ENCODE peak calls at places on chromosomes 2 and 18, in seven cellular contexts. R is sigmoid colon, C is right lobe of liver, E is Peyer's patch, J is stomach, U is HepG2, O is ovary. T is an unnamed sample. For H3K4me1, the result is how much of the 10 kb centered on the place peaks cover.

GRCh38 chr2:178397002-178397605 is 53.9 kb downstream of the PRKRA start:
- DNase-seq in R (no peak), C (no peak), E (no peak), J (no peak), U (peak), O (no peak), T (no peak)

GRCh38 chr2:3108710-3109702 is 268.6 kb downstream of the EIPR1 start:
- DNase-seq in R (peak), C (no peak), E (no peak), J (no peak), U (no peak), O (no peak), T (no peak)

GRCh38 chr2:117945296-117945695 is 68.6 kb downstream of the CCDC93 start:
- DNase-seq in R (no peak), C (no peak), E (no peak), J (no peak), U (no peak), O (no peak), T (no peak)

GRCh38 chr2:44956841-44957240 is 15.3 kb downstream of the SIX3 start:
- DNase-seq in R (no peak), C (no peak), E (no peak), J (no peak), U (no peak), O (no peak), T (no peak)

GRCh38 chr2:218622606-218623238 is 15.0 kb downstream of the PLCD4 start:
- DNase-seq in R (no peak), C (no peak), E (no peak), J (no peak), U (no peak), O (no peak), T (no peak)

GRCh38 chr2:69026638-69027037 is 13.7 kb downstream of the ANTXR1 start:
- DNase-seq in R (no peak), C (no peak), E (no peak), J (no peak), U (no peak), O (no peak), T (no peak)

GRCh38 chr18:2654105-2654827 is 1.3 kb upstream of the SMCHD1 start:
- DNase-seq in R (no peak), C (no peak), E (no peak), J (no peak), U (no peak), O (no peak), T (no peak)

GRCh38 chr18:9779630-9780029 is 71.5 kb downstream of the RAB31 start:
- DNase-seq in R (no peak), C (peak), E (no peak), J (peak), U (peak), O (no peak), T (no peak)

GRCh38 chr2:161876416-161876815 is 197.6 kb downstream of the DPP4 start:
- DNase-seq in R (no peak), C (no peak), E (no peak), J (no peak), U (no peak), O (no peak), T (no peak)

GRCh38 chr18:4106407-4107033 is 348.6 kb downstream of the DLGAP1 start:
- DNase-seq in R (peak), C (peak), E (peak), J (peak), U (peak), O (peak), T (peak)

GRCh38 chr18:35143615-35144596 is 96.9 kb upstream of the ZNF397 start:
- DNase-seq in R (peak), C (no peak), E (no peak), J (peak), U (peak), O (peak), T (peak)

GRCh38 chr2:230219419-230220331 is at the start of gene SP110:
- DNase-seq in R (peak), C (peak), E (peak), J (peak), U (peak), O (peak), T (peak)

GRCh38 chr2:207239222-207239674 is 73.5 kb upstream of the KLF7 start:
- DNase-seq in R (peak), C (no peak), E (no peak), J (peak), U (no peak), O (peak), T (no peak)

GRCh38 chr2:128421861-128422311 is 103.2 kb upstream of the HS6ST1 start:
- DNase-seq in R (no peak), C (no peak), E (no peak), J (peak), U (no peak), O (peak), T (peak)

GRCh38 chr2:194166818-194167217 is 1490.2 kb upstream of the SLC39A10 start:
- DNase-seq in R (no peak), C (no peak), E (no peak), J (no peak), U (peak), O (no peak), T (peak)

GRCh38 chr18:55229682-55230081 is 270.4 kb upstream of the CCDC68 start:
- DNase-seq in R (no peak), C (no peak), E (no peak), J (no peak), U (no peak), O (no peak), T (no peak)

GRCh38 chr18:9823805-9824473 is 61.8 kb upstream of the TXNDC2 start:
- DNase-seq in R (peak), C (no peak), E (no peak), J (no peak), U (no peak), O (no peak), T (no peak)

DNA sequence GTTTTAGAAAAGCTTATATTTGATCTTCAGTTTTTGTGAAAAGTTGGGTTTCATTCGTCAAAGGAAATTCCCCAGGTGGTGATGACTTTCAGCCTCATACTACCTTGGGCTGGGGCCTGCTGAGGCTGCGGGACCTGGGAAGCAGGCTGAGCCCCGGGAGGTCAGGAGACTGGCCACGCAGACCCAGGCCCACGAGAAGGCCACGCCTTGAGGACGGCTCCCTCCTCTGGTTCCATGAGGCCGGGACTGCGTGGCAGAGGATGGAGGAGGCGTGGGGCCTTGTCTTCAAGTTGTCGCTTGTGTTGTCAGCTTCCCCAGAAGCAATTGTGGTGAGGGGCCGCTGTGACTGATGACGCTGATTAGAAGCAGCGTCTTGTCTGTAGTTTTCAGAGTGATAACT is 11.8 kb downstream of the CNDP2 start:
- DNase-seq in R (peak), C (no peak), E (no peak), J (no peak), U (no peak), O (no peak), T (no peak)
- TF ChIP-seq POLR2A in R (no peak), C (no peak), E (no peak), J (no peak), U (no peak), O (no peak), T (no peak)

GRCh38 chr2:181312515-181312927 is 144.7 kb upstream of the ITGA4 start:
- DNase-seq in R (no peak), C (no peak), E (peak), J (no peak), U (no peak), O (no peak), T (no peak)
- H3K4me1 ChIP-seq in R (under half), C (under half), E (under half), J (under half), U (under half), O (under half), T (under half)

DNA sequence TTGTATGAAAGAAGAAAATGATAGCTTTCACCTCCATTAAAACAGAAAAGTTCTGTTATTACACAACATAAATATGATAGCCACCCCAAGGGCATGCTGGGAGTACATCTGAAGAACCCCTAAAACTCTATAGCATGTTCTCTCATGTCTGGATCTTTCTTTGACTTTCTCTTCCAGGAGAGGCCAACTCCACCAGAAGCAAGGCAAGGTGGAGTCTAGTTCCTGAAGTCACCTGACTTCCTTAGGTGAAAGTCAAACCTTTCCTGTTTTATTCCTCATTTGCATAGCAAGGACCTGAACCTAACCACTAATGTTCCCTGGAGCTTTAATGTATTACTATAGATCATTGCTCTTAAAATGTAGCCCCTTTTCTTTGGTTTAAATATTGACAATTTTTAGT is 5.7 kb downstream of the STAT1 start:
- DNase-seq in R (no peak), C (no peak), E (no peak), J (no peak), U (no peak), O (no peak), T (no peak)
- TF ChIP-seq POLR2A in R (no peak), C (no peak), E (no peak), J (no peak), U (no peak), O (no peak), T (no peak)

GRCh38 chr18:31680836-31681568 is 3.4 kb downstream of the B4GALT6 start:
- DNase-seq in R (no peak), C (no peak), E (no peak), J (no peak), U (no peak), O (no peak), T (no peak)

GRCh38 chr18:31679806-31680793 is 4.3 kb downstream of the B4GALT6 start:
- DNase-seq in R (no peak), C (no peak), E (no peak), J (no peak), U (no peak), O (no peak), T (no peak)

GRCh38 chr18:31677592-31677991 is 6.8 kb downstream of the B4GALT6 start:
- DNase-seq in R (no peak), C (no peak), E (no peak), J (no peak), U (no peak), O (no peak), T (no peak)

GRCh38 chr18:31679133-31679731 is 5.1 kb downstream of the B4GALT6 start:
- DNase-seq in R (no peak), C (no peak), E (no peak), J (no peak), U (no peak), O (no peak), T (no peak)

GRCh38 chr18:31678425-31678824 is 6.0 kb downstream of the B4GALT6 start:
- DNase-seq in R (no peak), C (no peak), E (no peak), J (no peak), U (no peak), O (no peak), T (no peak)
- H3K4me1 ChIP-seq in R (under half), C (under half), E (under half), J (under half), U (under half), O (under half), T (under half)

DNA sequence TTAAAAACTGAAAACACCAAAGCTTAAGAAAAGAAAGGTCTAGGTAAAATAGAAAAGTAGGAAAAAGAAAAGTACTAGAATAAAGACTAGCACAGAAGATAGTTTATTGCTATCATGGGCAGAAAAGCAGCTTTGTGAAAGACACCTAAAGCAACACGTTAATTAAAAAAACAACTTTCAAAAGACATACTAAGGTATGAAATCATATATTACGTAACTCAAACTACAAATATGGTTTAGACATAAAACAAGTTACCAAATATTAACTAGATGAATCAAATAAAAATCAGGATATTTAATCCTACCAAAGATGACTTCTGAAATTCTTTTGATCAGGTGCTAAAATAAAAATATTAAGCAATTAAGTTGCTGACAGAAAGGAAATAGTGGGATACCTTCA is 30.3 kb downstream of the RTTN start:
- DNase-seq in R (no peak), C (no peak), E (no peak), J (no peak), U (no peak), O (no peak), T (no peak)
- TF ChIP-seq POLR2A in R (no peak), C (no peak), E (no peak), J (no peak), U (no peak), O (no peak), T (no peak)

GRCh38 chr2:8550932-8551621 is 130.8 kb upstream of the ID2 start:
- DNase-seq in R (peak), C (no peak), E (no peak), J (no peak), U (no peak), O (no peak), T (no peak)

GRCh38 chr2:8552264-8552913 is 129.5 kb upstream of the ID2 start:
- DNase-seq in R (peak), C (no peak), E (peak), J (peak), U (no peak), O (no peak), T (no peak)

GRCh38 chr2:8549942-8550341 is 131.9 kb upstream of the ID2 start:
- DNase-seq in R (no peak), C (no peak), E (no peak), J (no peak), U (no peak), O (no peak), T (no peak)

GRCh38 chr2:8550481-8550880 is 131.4 kb upstream of the ID2 start:
- DNase-seq in R (peak), C (no peak), E (no peak), J (peak), U (no peak), O (peak), T (no peak)

DNA sequence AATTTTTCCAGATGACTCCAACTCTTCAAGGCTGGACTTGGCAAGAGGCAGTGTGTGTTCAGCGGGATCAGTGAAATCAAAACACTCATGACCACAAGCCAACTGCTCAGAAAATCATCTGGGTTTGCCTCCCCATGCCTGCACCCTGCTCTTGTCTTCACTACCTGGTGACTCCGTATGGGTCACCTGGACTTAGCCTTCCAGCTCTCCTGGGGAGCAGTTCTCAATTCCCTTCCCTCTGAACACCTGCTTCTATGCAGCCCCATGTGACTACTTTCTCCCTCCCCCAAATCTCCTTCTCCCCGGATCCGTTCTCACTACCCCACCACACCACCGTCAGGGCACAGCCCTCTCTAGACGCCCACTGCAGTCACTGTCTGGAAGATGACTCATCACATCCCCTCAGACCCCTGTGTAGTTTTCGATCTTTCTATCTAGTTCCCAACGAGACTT is 130.2 kb upstream of the ID2 start:
- DNase-seq in R (peak), C (no peak), E (no peak), J (peak), U (no peak), O (peak), T (no peak)
- H3K4me1 ChIP-seq in R (under half), C (under half), E (under half), J (under half), U (under half), O (under half), T (under half)

DNA sequence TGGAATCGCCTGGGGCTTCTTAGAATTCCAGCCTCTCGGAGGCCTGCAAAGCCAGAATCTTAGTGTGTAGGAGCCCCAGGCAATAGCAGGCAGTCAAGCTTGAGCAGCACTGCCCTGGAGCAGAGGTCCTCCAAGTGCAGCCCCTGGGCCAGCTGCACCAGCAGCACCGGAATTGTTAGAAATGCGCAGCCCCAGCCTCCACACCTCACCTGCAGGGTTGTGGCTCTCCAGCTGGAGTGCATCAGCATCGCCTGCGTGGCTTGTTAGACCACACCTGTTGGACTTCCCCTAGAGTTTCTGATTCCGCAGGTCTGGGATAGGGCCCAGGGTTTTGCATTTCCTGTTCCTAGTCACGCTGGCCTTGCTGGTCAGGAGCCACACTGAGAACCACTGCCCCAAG is 100.3 kb downstream of the ASAP2 start:
- DNase-seq in R (no peak), C (no peak), E (no peak), J (peak), U (no peak), O (no peak), T (peak)
- TF ChIP-seq POLR2A in R (no peak), C (no peak), E (no peak), J (no peak), U (no peak), O (no peak), T (peak)

GRCh38 chr2:152336103-152336853 is 1.3 kb downstream of the FMNL2 start:
- DNase-seq in R (peak), C (peak), E (no peak), J (peak), U (peak), O (peak), T (peak)
- H3K4me1 ChIP-seq in R (under half), C (under half), E (under half), J (half or more), U (half or more), O (under half), T (under half)

DNA sequence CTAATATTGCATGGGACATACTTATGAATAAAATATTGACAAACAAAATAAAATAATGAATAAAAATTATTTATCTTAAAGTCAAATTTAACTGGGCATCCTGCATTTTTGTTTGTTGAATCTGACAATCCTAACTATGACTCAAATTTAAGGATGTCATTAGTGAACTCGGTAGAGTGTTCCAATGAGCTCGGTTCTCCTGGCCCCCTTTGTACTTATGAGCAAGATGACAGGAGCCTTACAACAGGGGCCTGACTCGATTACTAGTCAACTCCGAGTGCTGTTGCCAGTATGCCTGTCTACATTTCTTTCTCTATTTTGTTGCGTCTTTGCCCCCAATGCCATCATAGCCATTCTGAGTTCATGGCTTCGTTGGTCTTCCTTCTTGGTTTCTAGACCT is 40.3 kb downstream of the HRH4 start:
- DNase-seq in R (no peak), C (no peak), E (no peak), J (no peak), U (no peak), O (no peak), T (no peak)
- TF ChIP-seq POLR2A in R (no peak), C (no peak), E (no peak), J (no peak), U (no peak), O (no peak), T (no peak)

T was measured in body of pancreas.